ENCODE peak calls at places on chromosomes 5 and 9, in six cellular contexts. One of them, this sample, is unnamed.

GRCh38 chr5:76813982-76814562 is 4.8 kb upstream of the F2RL1 start:
- DNase-seq in hepatocyte: no peak
- DNase-seq in heart right ventricle: no peak
- DNase-seq in RWPE2: peak; percentile 82
- DNase-seq in cardiac fibroblast: peak; percentile 85
- DNase-seq in MCF 10A: peak; percentile 69
- DNase-seq in this sample: peak; percentile 94

GRCh38 chr5:80369521-80369920 is 38.3 kb upstream of the ZFYVE16 start:
- DNase-seq in hepatocyte: no peak
- DNase-seq in heart right ventricle: no peak
- DNase-seq in RWPE2: no peak
- DNase-seq in cardiac fibroblast: no peak
- DNase-seq in MCF 10A: no peak
- DNase-seq in this sample: no peak

GRCh38 chr9:110842169-110842568 is 173.6 kb downstream of the MUSK start:
- DNase-seq in hepatocyte: peak; percentile 15
- DNase-seq in heart right ventricle: no peak
- DNase-seq in RWPE2: no peak
- DNase-seq in cardiac fibroblast: no peak
- DNase-seq in MCF 10A: no peak
- DNase-seq in this sample: peak; percentile 37

GRCh38 chr5:40046792-40047191 is 622.0 kb upstream of the DAB2 start:
- DNase-seq in hepatocyte: no peak
- DNase-seq in heart right ventricle: no peak
- DNase-seq in RWPE2: no peak
- DNase-seq in cardiac fibroblast: peak; percentile 84
- DNase-seq in MCF 10A: peak; percentile 44
- DNase-seq in this sample: peak; percentile 77

GRCh38 chr5:65588694-65589093 is 25.6 kb downstream of the PPWD1 start:
- DNase-seq in hepatocyte: no peak
- DNase-seq in heart right ventricle: no peak
- DNase-seq in RWPE2: no peak
- DNase-seq in cardiac fibroblast: peak; percentile 11
- DNase-seq in MCF 10A: no peak
- DNase-seq in this sample: no peak

GRCh38 chr5:142686210-142686734 is 382 bp upstream of the FGF1 start:
- DNase-seq in hepatocyte: no peak
- DNase-seq in heart right ventricle: no peak
- DNase-seq in RWPE2: no peak
- DNase-seq in cardiac fibroblast: peak; percentile 20
- DNase-seq in MCF 10A: peak; percentile 43
- DNase-seq in this sample: peak; percentile 66

GRCh38 chr5:176183321-176184074 is 54.7 kb upstream of the SIMC1 start:
- DNase-seq in hepatocyte: no peak
- DNase-seq in heart right ventricle: no peak
- DNase-seq in RWPE2: no peak
- DNase-seq in cardiac fibroblast: no peak
- DNase-seq in MCF 10A: no peak
- DNase-seq in this sample: no peak

GRCh38 chr9:63816742-63817621 is 1468.0 kb downstream of the FOXD4L5 start:
- DNase-seq in hepatocyte: peak; percentile 91
- DNase-seq in heart right ventricle: peak; percentile 86
- DNase-seq in RWPE2: peak; percentile 98
- DNase-seq in cardiac fibroblast: peak; percentile 78
- DNase-seq in MCF 10A: peak; percentile 85
- DNase-seq in this sample: peak; percentile 98

GRCh38 chr9:98903938-98904560 is 39.7 kb upstream of the COL15A1 start:
- DNase-seq in hepatocyte: no peak
- DNase-seq in heart right ventricle: no peak
- DNase-seq in RWPE2: no peak
- DNase-seq in cardiac fibroblast: no peak
- DNase-seq in MCF 10A: no peak
- DNase-seq in this sample: no peak

GRCh38 chr5:9338796-9339195 is 207.1 kb downstream of the SEMA5A start:
- DNase-seq in hepatocyte: no peak
- DNase-seq in heart right ventricle: no peak
- DNase-seq in RWPE2: no peak
- DNase-seq in cardiac fibroblast: no peak
- DNase-seq in MCF 10A: no peak
- DNase-seq in this sample: no peak

GRCh38 chr9:105188746-105189145 is 55.7 kb upstream of the SLC44A1 start:
- DNase-seq in hepatocyte: no peak
- DNase-seq in heart right ventricle: no peak
- DNase-seq in RWPE2: no peak
- DNase-seq in cardiac fibroblast: peak; percentile 41
- DNase-seq in MCF 10A: peak; percentile 18
- DNase-seq in this sample: peak; percentile 11

GRCh38 chr9:115099891-115100290 is 18.1 kb downstream of the TNC start:
- DNase-seq in hepatocyte: no peak
- DNase-seq in heart right ventricle: no peak
- DNase-seq in RWPE2: no peak
- DNase-seq in cardiac fibroblast: no peak
- DNase-seq in MCF 10A: no peak
- DNase-seq in this sample: no peak

GRCh38 chr9:35521708-35522107 is 31.8 kb downstream of the RUSC2 start:
- DNase-seq in hepatocyte: no peak
- DNase-seq in heart right ventricle: no peak
- DNase-seq in RWPE2: no peak
- DNase-seq in cardiac fibroblast: peak; percentile 81
- DNase-seq in MCF 10A: no peak
- DNase-seq in this sample: no peak

GRCh38 chr5:107873877-107874276 is 203.1 kb upstream of the EFNA5 start:
- DNase-seq in hepatocyte: no peak
- DNase-seq in heart right ventricle: no peak
- DNase-seq in RWPE2: no peak
- DNase-seq in cardiac fibroblast: no peak
- DNase-seq in MCF 10A: no peak
- DNase-seq in this sample: no peak

GRCh38 chr5:141850183-141850768 is 27.9 kb downstream of the PCDH1 start:
- DNase-seq in hepatocyte: peak; percentile 48
- DNase-seq in heart right ventricle: no peak
- DNase-seq in RWPE2: no peak
- DNase-seq in cardiac fibroblast: peak; percentile 41
- DNase-seq in MCF 10A: no peak
- DNase-seq in this sample: no peak

GRCh38 chr5:2039180-2039531 is 156.4 kb upstream of the IRX4 start:
- DNase-seq in hepatocyte: no peak
- DNase-seq in heart right ventricle: no peak
- DNase-seq in RWPE2: no peak
- DNase-seq in cardiac fibroblast: no peak
- DNase-seq in MCF 10A: peak; percentile 48
- DNase-seq in this sample: peak; percentile 15

GRCh38 chr5:65268520-65268919 is 213.2 kb downstream of the ADAMTS6 start:
- DNase-seq in hepatocyte: no peak
- DNase-seq in heart right ventricle: no peak
- DNase-seq in RWPE2: no peak
- DNase-seq in cardiac fibroblast: no peak
- DNase-seq in MCF 10A: no peak
- DNase-seq in this sample: no peak

GRCh38 chr5:142770650-142771609 is 753 bp downstream of the ARHGAP26 start:
- DNase-seq in hepatocyte: peak; percentile 62
- DNase-seq in heart right ventricle: peak; percentile 59
- DNase-seq in RWPE2: peak; percentile 79
- DNase-seq in cardiac fibroblast: peak; percentile 39
- DNase-seq in MCF 10A: peak; percentile 49
- DNase-seq in this sample: peak; percentile 54

GRCh38 chr9:96163141-96163540 is 138.8 kb downstream of the HSD17B3 start:
- DNase-seq in hepatocyte: no peak
- DNase-seq in heart right ventricle: no peak
- DNase-seq in RWPE2: no peak
- DNase-seq in cardiac fibroblast: no peak
- DNase-seq in MCF 10A: no peak
- DNase-seq in this sample: no peak

GRCh38 chr5:93582677-93583524 is at the start of gene NR2F1:
- DNase-seq in hepatocyte: peak; percentile 67
- DNase-seq in heart right ventricle: no peak
- DNase-seq in RWPE2: no peak
- DNase-seq in cardiac fibroblast: peak; percentile 99
- DNase-seq in MCF 10A: peak; percentile 92
- DNase-seq in this sample: peak; percentile 54

GRCh38 chr5:112682621-112683061 is 55.0 kb upstream of the APC start:
- DNase-seq in hepatocyte: no peak
- DNase-seq in heart right ventricle: no peak
- DNase-seq in RWPE2: no peak
- DNase-seq in cardiac fibroblast: no peak
- DNase-seq in MCF 10A: no peak
- DNase-seq in this sample: no peak

GRCh38 chr5:31581498-31582099 is 49.5 kb downstream of the C5orf22 start:
- DNase-seq in hepatocyte: peak; percentile 51
- DNase-seq in heart right ventricle: no peak
- DNase-seq in RWPE2: no peak
- DNase-seq in cardiac fibroblast: peak; percentile 69
- DNase-seq in MCF 10A: peak; percentile 59
- DNase-seq in this sample: peak; percentile 53
- TF ChIP-seq CTCF in hepatocyte: peak; percentile 65
- TF ChIP-seq CTCF in heart right ventricle: peak; percentile 47
- TF ChIP-seq CTCF in RWPE2: peak; percentile 86
- TF ChIP-seq CTCF in cardiac fibroblast: peak; percentile 32
- TF ChIP-seq CTCF in MCF 10A: peak; percentile 37
- TF ChIP-seq CTCF in this sample: peak; percentile 38

DNA sequence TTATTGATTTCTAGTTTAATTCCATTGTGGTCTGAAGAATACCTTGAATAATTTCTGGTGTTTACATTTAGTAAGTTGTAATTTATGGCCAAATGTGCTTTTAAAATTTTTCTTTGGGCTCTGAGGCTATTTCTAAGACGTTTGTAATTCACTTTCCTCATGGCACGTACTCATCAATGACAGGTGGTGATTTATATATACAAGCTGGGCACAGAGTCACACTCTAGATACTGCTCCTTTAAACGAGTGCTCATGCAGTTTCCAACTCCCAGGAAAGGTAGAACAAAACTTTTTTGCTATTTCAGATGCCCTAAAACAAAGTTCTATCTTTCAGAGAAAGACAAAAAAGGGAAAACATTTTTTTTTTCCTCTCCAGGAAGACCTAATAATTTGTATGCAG is 146.9 kb downstream of the AUH start:
- DNase-seq in hepatocyte: no peak
- DNase-seq in heart right ventricle: no peak
- DNase-seq in RWPE2: no peak
- DNase-seq in cardiac fibroblast: no peak
- DNase-seq in MCF 10A: no peak
- DNase-seq in this sample: no peak
- TF ChIP-seq CTCF in hepatocyte: no peak
- TF ChIP-seq CTCF in heart right ventricle: no peak
- TF ChIP-seq CTCF in RWPE2: no peak
- TF ChIP-seq CTCF in cardiac fibroblast: no peak
- TF ChIP-seq CTCF in MCF 10A: no peak
- TF ChIP-seq CTCF in this sample: no peak

GRCh38 chr5:55982957-55983381 is 11.8 kb downstream of the IL6ST start:
- DNase-seq in hepatocyte: peak; percentile 35
- DNase-seq in heart right ventricle: no peak
- DNase-seq in RWPE2: no peak
- DNase-seq in cardiac fibroblast: no peak
- DNase-seq in MCF 10A: peak; percentile 26
- DNase-seq in this sample: peak; percentile 12
- TF ChIP-seq CTCF in hepatocyte: peak; percentile 44
- TF ChIP-seq CTCF in heart right ventricle: no peak
- TF ChIP-seq CTCF in RWPE2: peak; percentile 60
- TF ChIP-seq CTCF in cardiac fibroblast: no peak
- TF ChIP-seq CTCF in MCF 10A: peak; percentile 26
- TF ChIP-seq CTCF in this sample: peak; percentile 15

DNA sequence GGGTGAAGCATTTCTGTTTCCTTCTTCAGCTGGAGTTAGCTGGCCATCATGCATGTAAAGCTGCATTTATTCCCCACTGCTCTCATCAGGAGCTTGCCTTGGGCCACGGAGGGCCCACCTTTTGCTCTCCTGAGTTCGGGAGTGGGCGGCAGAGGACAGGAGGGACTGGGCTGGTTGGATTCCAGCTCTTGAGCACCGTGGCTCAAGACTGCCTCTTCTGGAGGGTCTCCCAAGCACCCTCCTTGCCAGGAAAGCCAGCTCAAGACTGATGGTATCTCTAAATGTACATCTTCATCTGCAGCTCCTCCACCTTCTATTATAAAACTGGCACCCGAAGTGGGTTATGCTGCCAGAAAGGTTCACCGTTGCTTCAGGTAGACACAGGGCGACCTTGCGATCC is 399.6 kb upstream of the IRX1 start:
- DNase-seq in hepatocyte: no peak
- DNase-seq in heart right ventricle: no peak
- DNase-seq in RWPE2: no peak
- DNase-seq in cardiac fibroblast: no peak
- DNase-seq in MCF 10A: no peak
- DNase-seq in this sample: no peak
- TF ChIP-seq CTCF in hepatocyte: no peak
- TF ChIP-seq CTCF in heart right ventricle: no peak
- TF ChIP-seq CTCF in RWPE2: no peak
- TF ChIP-seq CTCF in cardiac fibroblast: no peak
- TF ChIP-seq CTCF in MCF 10A: no peak
- TF ChIP-seq CTCF in this sample: no peak

GRCh38 chr9:764105-764524 is 77.4 kb upstream of the DMRT1 start:
- DNase-seq in hepatocyte: peak; percentile 83
- DNase-seq in heart right ventricle: peak; percentile 38
- DNase-seq in RWPE2: peak; percentile 80
- DNase-seq in cardiac fibroblast: peak; percentile 78
- DNase-seq in MCF 10A: peak; percentile 71
- DNase-seq in this sample: peak; percentile 76
- TF ChIP-seq CTCF in hepatocyte: peak; percentile 84
- TF ChIP-seq CTCF in heart right ventricle: peak; percentile 75
- TF ChIP-seq CTCF in RWPE2: peak; percentile 99
- TF ChIP-seq CTCF in cardiac fibroblast: peak; percentile 83
- TF ChIP-seq CTCF in MCF 10A: peak; percentile 71
- TF ChIP-seq CTCF in this sample: peak; percentile 84

DNA sequence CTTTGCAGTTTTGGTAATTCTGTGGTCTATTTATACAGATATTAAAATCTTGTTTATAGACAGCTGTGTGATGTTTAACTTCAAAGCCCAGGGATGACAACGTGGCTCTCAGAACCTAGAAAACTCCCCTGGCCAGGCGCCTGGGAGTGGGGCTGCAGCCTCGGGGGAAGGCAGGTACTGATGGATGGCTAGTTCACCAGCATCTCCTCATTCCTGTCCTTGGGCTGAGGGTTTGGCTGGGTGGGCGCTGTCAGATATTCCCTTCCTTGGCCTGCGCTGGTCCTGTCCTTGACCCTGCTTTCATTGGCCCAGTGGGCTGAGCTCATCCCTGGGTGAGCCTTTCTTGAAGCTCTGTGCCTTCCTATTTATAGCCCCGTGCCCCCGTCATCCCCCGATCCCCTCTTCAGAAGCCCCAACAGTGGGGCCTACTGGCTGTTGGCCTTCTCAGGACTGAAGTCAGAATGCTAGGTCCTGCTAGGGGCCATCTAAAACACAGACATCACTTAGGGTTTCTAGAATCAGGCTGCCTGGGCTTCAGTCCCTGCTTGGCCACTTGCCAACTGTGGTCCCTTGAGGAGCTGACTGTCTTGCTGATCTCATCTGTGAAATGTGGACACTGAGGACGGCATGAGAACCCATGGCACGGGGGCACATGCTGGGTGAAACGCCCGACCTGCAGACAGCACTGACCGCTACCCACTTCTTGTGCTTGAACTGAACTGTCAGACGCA is 20.9 kb downstream of the SH3GLB2 start:
- DNase-seq in hepatocyte: peak; percentile 22
- DNase-seq in heart right ventricle: peak; percentile 72
- DNase-seq in RWPE2: no peak
- DNase-seq in cardiac fibroblast: peak; percentile 61
- DNase-seq in MCF 10A: no peak
- DNase-seq in this sample: no peak
- TF ChIP-seq CTCF in hepatocyte: no peak
- TF ChIP-seq CTCF in heart right ventricle: no peak
- TF ChIP-seq CTCF in RWPE2: peak; percentile 57
- TF ChIP-seq CTCF in cardiac fibroblast: no peak
- TF ChIP-seq CTCF in MCF 10A: no peak
- TF ChIP-seq CTCF in this sample: no peak

This sample was measured in epithelial cell of esophagus.